ENCODE peak calls at places on chromosomes 12 and 14, in ten cellular contexts. Z is WTC11, M is AG09309, K is fibroblast of villous mesenchyme, R is thoracic aorta, Q is thyroid gland, G is type B pancreatic cell, J is sigmoid colon, B is mammary epithelial cell, N is nephron progenitor cell. V is an unnamed sample.

GRCh38 chr14:58151264-58151700 is 731 bp downstream of the ARMH4 start:
- DNase-seq in Z (peak), M (no peak), K (peak), R (no peak), Q (no peak), G (no peak), J (no peak), B (no peak), N (peak), V (peak)

GRCh38 chr14:105049753-105050550 is 15.3 kb downstream of the GPR132 start:
- DNase-seq in Z (no peak), M (no peak), K (no peak), R (no peak), Q (no peak), G (no peak), J (no peak), B (no peak), N (no peak), V (no peak)

GRCh38 chr12:7853557-7853956 is 19.2 kb downstream of the SLC2A14 start:
- DNase-seq in Z (no peak), M (no peak), K (no peak), R (no peak), Q (no peak), G (no peak), J (no peak), B (no peak), N (no peak), V (no peak)

GRCh38 chr14:87805315-87805723 is 187.7 kb downstream of the GALC start:
- DNase-seq in Z (peak), M (peak), K (peak), R (no peak), Q (peak), G (no peak), J (no peak), B (peak), N (peak), V (peak)

GRCh38 chr12:121284551-121285390 is 11.7 kb downstream of the CAMKK2 start:
- DNase-seq in Z (no peak), M (no peak), K (peak), R (no peak), Q (no peak), G (no peak), J (peak), B (no peak), N (no peak), V (no peak)

GRCh38 chr12:53219956-53220856 is 11.8 kb downstream of the RARG start:
- DNase-seq in Z (peak), M (no peak), K (peak), R (no peak), Q (peak), G (no peak), J (peak), B (peak), N (peak), V (no peak)

GRCh38 chr12:20560935-20561334 is 134.2 kb upstream of the SLCO1C1 start:
- DNase-seq in Z (no peak), M (no peak), K (no peak), R (no peak), Q (no peak), G (no peak), J (no peak), B (no peak), N (no peak), V (no peak)

GRCh38 chr14:80388980-80389711 is 177.8 kb upstream of the DIO2 start:
- DNase-seq in Z (no peak), M (peak), K (peak), R (no peak), Q (no peak), G (no peak), J (no peak), B (peak), N (no peak), V (no peak)

GRCh38 chr12:47840571-47840970 is 20.9 kb upstream of the HDAC7 start:
- DNase-seq in Z (no peak), M (no peak), K (no peak), R (no peak), Q (no peak), G (no peak), J (no peak), B (no peak), N (no peak), V (no peak)

GRCh38 chr12:38919191-38919590 is 13.8 kb upstream of the CPNE8 start:
- DNase-seq in Z (no peak), M (no peak), K (no peak), R (no peak), Q (no peak), G (no peak), J (no peak), B (peak), N (no peak), V (no peak)

GRCh38 chr12:4273651-4274395 is at the start of gene CCND2:
- DNase-seq in Z (peak), M (no peak), K (peak), R (peak), Q (peak), G (peak), J (peak), B (peak), N (peak), V (peak)

GRCh38 chr12:11727133-11727664 is 77.7 kb downstream of the ETV6 start:
- DNase-seq in Z (no peak), M (no peak), K (no peak), R (no peak), Q (no peak), G (no peak), J (no peak), B (no peak), N (no peak), V (no peak)

GRCh38 chr14:101828038-101828437 is 66.5 kb downstream of the PPP2R5C start:
- DNase-seq in Z (no peak), M (no peak), K (peak), R (no peak), Q (no peak), G (no peak), J (no peak), B (no peak), N (no peak), V (no peak)

GRCh38 chr12:2868986-2869385 is 8.0 kb downstream of the FOXM1 start:
- DNase-seq in Z (no peak), M (no peak), K (no peak), R (no peak), Q (no peak), G (no peak), J (no peak), B (no peak), N (no peak), V (no peak)

GRCh38 chr14:94424371-94424770 is 28.2 kb downstream of the SERPINA11 start:
- DNase-seq in Z (no peak), M (no peak), K (no peak), R (no peak), Q (no peak), G (no peak), J (no peak), B (no peak), N (no peak), V (no peak)

GRCh38 chr14:34234258-34234657 is 227.8 kb downstream of the SPTSSA start:
- DNase-seq in Z (no peak), M (no peak), K (no peak), R (no peak), Q (no peak), G (no peak), J (no peak), B (no peak), N (no peak), V (no peak)

GRCh38 chr14:23070262-23071129 is 13.2 kb upstream of the CDH24 start:
- DNase-seq in Z (no peak), M (no peak), K (no peak), R (no peak), Q (no peak), G (no peak), J (no peak), B (no peak), N (no peak), V (no peak)

GRCh38 chr14:89351364-89351957 is 65.6 kb downstream of the FOXN3 start:
- DNase-seq in Z (peak), M (no peak), K (no peak), R (no peak), Q (no peak), G (no peak), J (no peak), B (no peak), N (no peak), V (no peak)

GRCh38 chr14:74258705-74259035 is 19.4 kb downstream of the VSX2 start:
- DNase-seq in Z (no peak), M (no peak), K (no peak), R (no peak), Q (no peak), G (no peak), J (no peak), B (no peak), N (no peak), V (no peak)

GRCh38 chr12:25187781-25188180 is 7.2 kb downstream of the DNAI7 start:
- DNase-seq in Z (no peak), M (peak), K (peak), R (no peak), Q (no peak), G (no peak), J (no peak), B (peak), N (no peak), V (no peak)

GRCh38 chr14:42229976-42230375 is 623.3 kb downstream of the LRFN5 start:
- DNase-seq in Z (no peak), M (no peak), K (no peak), R (no peak), Q (no peak), G (no peak), J (no peak), B (no peak), N (no peak), V (no peak)

GRCh38 chr12:131103614-131104463 is 150.1 kb downstream of the ADGRD1 start:
- DNase-seq in Z (peak), M (no peak), K (no peak), R (no peak), Q (no peak), G (peak), J (peak), B (no peak), N (no peak), V (no peak)

GRCh38 chr12:26113194-26113654 is 11.6 kb downstream of the BHLHE41 start:
- DNase-seq in Z (no peak), M (no peak), K (no peak), R (no peak), Q (peak), G (no peak), J (no peak), B (no peak), N (no peak), V (no peak)

GRCh38 chr14:85088231-85088630 is 441.7 kb upstream of the FLRT2 start:
- DNase-seq in Z (no peak), M (peak), K (peak), R (no peak), Q (no peak), G (no peak), J (no peak), B (peak), N (no peak), V (no peak)

GRCh38 chr12:6267007-6267721 is 43.3 kb upstream of the PLEKHG6 start:
- DNase-seq in Z (no peak), M (peak), K (no peak), R (no peak), Q (peak), G (no peak), J (peak), B (peak), N (no peak), V (no peak)

GRCh38 chr12:114904254-114905003 is 220.5 kb upstream of the TBX3 start:
- DNase-seq in Z (no peak), M (no peak), K (peak), R (no peak), Q (peak), G (no peak), J (no peak), B (peak), N (no peak), V (no peak)

GRCh38 chr12:94570161-94570560 is 80.2 kb downstream of the TMCC3 start:
- DNase-seq in Z (no peak), M (no peak), K (no peak), R (no peak), Q (peak), G (no peak), J (no peak), B (peak), N (no peak), V (no peak)

GRCh38 chr14:72792051-72792788 is 101.7 kb downstream of the DPF3 start:
- DNase-seq in Z (no peak), M (no peak), K (peak), R (peak), Q (no peak), G (no peak), J (no peak), B (no peak), N (no peak), V (no peak)

GRCh38 chr14:43914041-43914693 is 592.9 kb downstream of the FSCB start:
- DNase-seq in Z (no peak), M (no peak), K (no peak), R (no peak), Q (no peak), G (no peak), J (no peak), B (no peak), N (no peak), V (no peak)

DNA sequence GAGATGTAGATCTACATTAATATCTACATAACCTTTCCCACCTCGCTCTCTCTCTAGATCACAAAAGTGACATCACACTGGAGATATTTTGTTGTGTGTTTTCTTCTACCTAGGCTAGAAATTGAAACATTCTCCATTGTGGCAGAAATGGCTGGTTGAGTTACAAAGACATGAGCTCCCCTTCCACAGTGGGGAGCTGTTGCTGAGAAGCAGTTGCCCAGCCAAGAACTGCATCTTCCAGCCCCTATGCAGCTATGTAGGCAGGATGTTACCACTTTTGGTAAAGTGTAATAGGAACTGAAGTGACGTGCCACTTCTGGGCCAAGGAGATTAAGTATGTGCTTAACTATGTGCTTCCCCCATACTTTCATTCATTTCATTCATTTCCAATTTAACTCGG is 138.7 kb upstream of the E2F7 start:
- DNase-seq in Z (peak), M (no peak), K (no peak), R (no peak), Q (no peak), G (no peak), J (no peak), B (no peak), N (no peak), V (no peak)
- TF ChIP-seq CTCF in Z (no peak), M (no peak), K (peak), R (no peak), Q (no peak), G (no peak), J (no peak), B (peak), N (no peak), V (no peak)

GRCh38 chr14:54486685-54487084 is 2.1 kb downstream of the GMFB start:
- DNase-seq in Z (no peak), M (no peak), K (peak), R (no peak), Q (no peak), G (no peak), J (no peak), B (no peak), N (no peak), V (no peak)

GRCh38 chr14:54487771-54488170 is 1.0 kb downstream of the GMFB start:
- DNase-seq in Z (no peak), M (no peak), K (peak), R (no peak), Q (no peak), G (no peak), J (no peak), B (peak), N (no peak), V (no peak)

GRCh38 chr14:54489318-54489683 is 521 bp upstream of the GMFB start:
- DNase-seq in Z (no peak), M (no peak), K (no peak), R (no peak), Q (no peak), G (no peak), J (no peak), B (no peak), N (no peak), V (no peak)

GRCh38 chr14:54488646-54489317 is at the start of gene GMFB:
- DNase-seq in Z (peak), M (peak), K (peak), R (peak), Q (peak), G (peak), J (peak), B (peak), N (peak), V (peak)

GRCh38 chr14:54488318-54488645 is 498 bp downstream of the GMFB start:
- DNase-seq in Z (no peak), M (no peak), K (no peak), R (no peak), Q (no peak), G (no peak), J (no peak), B (no peak), N (no peak), V (no peak)
- TF ChIP-seq CTCF in Z (no peak), M (no peak), K (peak), R (no peak), Q (no peak), G (peak), J (no peak), B (peak), N (no peak), V (no peak)

GRCh38 chr14:27623782-27624181 is 1025.9 kb upstream of the NOVA1 start:
- DNase-seq in Z (no peak), M (no peak), K (no peak), R (no peak), Q (no peak), G (no peak), J (no peak), B (no peak), N (no peak), V (no peak)
- TF ChIP-seq CTCF in Z (no peak), M (no peak), K (no peak), R (no peak), Q (no peak), G (no peak), J (no peak), B (no peak), N (no peak), V (no peak)

DNA sequence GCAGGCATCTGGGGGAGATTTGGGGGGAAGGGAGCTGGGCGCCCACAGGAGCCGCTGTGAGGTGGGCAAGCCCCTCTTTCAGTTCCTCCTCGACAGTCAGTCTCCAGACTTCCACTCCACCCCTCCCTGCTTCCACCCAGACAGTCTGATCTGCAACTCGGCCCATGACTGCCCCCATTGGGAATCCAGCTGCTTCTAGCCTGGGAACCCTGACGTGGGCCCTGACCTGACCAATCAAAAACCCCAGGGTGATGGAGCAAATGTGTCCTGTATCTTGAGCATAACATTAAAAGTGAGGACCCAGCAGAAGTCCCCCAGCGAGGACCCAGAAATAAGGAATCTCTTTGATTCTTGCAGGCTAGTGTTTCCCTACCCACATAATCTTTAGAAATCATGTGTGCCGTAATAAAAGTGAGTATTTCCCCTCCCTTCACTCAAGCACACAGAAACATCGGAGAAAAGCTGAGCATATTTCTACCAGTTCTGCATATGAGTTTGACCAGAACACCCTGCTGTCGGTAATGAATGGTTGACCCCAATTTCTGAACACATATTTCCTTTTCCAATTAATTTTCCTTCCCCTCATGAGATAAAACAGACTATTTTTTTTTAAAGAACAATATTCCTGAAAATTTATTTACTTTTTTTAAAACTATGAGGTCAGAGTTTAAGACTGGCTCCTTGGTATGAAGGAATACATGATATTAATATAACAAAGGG is 6.4 kb downstream of the SSH1 start:
- DNase-seq in Z (no peak), M (peak), K (peak), R (no peak), Q (no peak), G (no peak), J (peak), B (no peak), N (no peak), V (no peak)
- TF ChIP-seq CTCF in Z (no peak), M (peak), K (peak), R (no peak), Q (no peak), G (no peak), J (no peak), B (no peak), N (no peak), V (no peak)